ENCODE peak calls at places on chromosomes 11 and 22, in seven cellular contexts. S is mucosa of descending colon, Q is spleen, B is PC-3, H is cardiac muscle cell, C is left ventricle myocardium inferior, U is heart left ventricle. N is an unnamed sample.

GRCh38 chr11:71504526-71504925 is 22.5 kb upstream of the KRTAP5-7 start:
- DNase-seq in S (no peak), Q (no peak), B (no peak), H (no peak), C (no peak), U (no peak), N (no peak)

GRCh38 chr22:37675930-37676571 is 615 bp downstream of the LGALS1 start:
- DNase-seq in S (peak; percentile 43), Q (no peak), B (peak; percentile 40), H (no peak), C (peak; percentile 68), U (peak; percentile 73), N (peak; percentile 82)

GRCh38 chr22:39474351-39474991 is 17.7 kb downstream of the MGAT3 start:
- DNase-seq in S (peak; percentile 74), Q (no peak), B (no peak), H (peak; percentile 25), C (no peak), U (no peak), N (no peak)

GRCh38 chr11:24324211-24324610 is 172.6 kb upstream of the LUZP2 start:
- DNase-seq in S (no peak), Q (no peak), B (peak; percentile 40), H (no peak), C (no peak), U (no peak), N (no peak)

GRCh38 chr22:29581799-29582198 is 886 bp upstream of the NIPSNAP1 start:
- DNase-seq in S (peak; percentile 69), Q (no peak), B (peak; percentile 84), H (no peak), C (no peak), U (no peak), N (no peak)

GRCh38 chr11:64553554-64554201 is 37.3 kb upstream of the SLC22A12 start:
- DNase-seq in S (peak; percentile 81), Q (peak; percentile 84), B (peak; percentile 65), H (peak; percentile 68), C (peak; percentile 64), U (peak; percentile 50), N (peak; percentile 57)

GRCh38 chr11:102599642-102600261 is 25.4 kb downstream of the MMP20 start:
- DNase-seq in S (no peak), Q (no peak), B (peak; percentile 96), H (no peak), C (no peak), U (no peak), N (no peak)

GRCh38 chr11:48104562-48104924 is 112.1 kb upstream of the OR4B1 start:
- DNase-seq in S (no peak), Q (no peak), B (no peak), H (no peak), C (no peak), U (no peak), N (no peak)

GRCh38 chr11:96943970-96944369 is 554.2 kb downstream of the JRKL start:
- DNase-seq in S (no peak), Q (no peak), B (peak; percentile 25), H (no peak), C (no peak), U (no peak), N (no peak)

GRCh38 chr11:47328449-47329390 is 23.8 kb downstream of the MYBPC3 start:
- DNase-seq in S (no peak), Q (peak; percentile 83), B (no peak), H (no peak), C (no peak), U (peak; percentile 35), N (no peak)

GRCh38 chr11:26286472-26287066 is 45.4 kb upstream of the ANO3 start:
- DNase-seq in S (peak; percentile 4), Q (no peak), B (peak; percentile 20), H (peak; percentile 62), C (no peak), U (no peak), N (no peak)

GRCh38 chr11:113286509-113287497 is 27.6 kb upstream of the TTC12 start:
- DNase-seq in S (no peak), Q (no peak), B (no peak), H (no peak), C (no peak), U (no peak), N (no peak)

GRCh38 chr11:130427049-130427388 is 1.4 kb downstream of the ADAMTS8 start:
- DNase-seq in S (no peak), Q (no peak), B (no peak), H (no peak), C (no peak), U (no peak), N (no peak)

GRCh38 chr11:130428692-130429681 is 578 bp upstream of the ADAMTS8 start:
- DNase-seq in S (no peak), Q (no peak), B (no peak), H (no peak), C (no peak), U (no peak), N (no peak)

GRCh38 chr11:130428271-130428670 is at the start of gene ADAMTS8:
- DNase-seq in S (no peak), Q (no peak), B (no peak), H (peak; percentile 61), C (no peak), U (no peak), N (no peak)

GRCh38 chr11:130426223-130427048 is 2.0 kb downstream of the ADAMTS8 start:
- DNase-seq in S (no peak), Q (no peak), B (no peak), H (no peak), C (no peak), U (peak; percentile 71), N (no peak)

DNA sequence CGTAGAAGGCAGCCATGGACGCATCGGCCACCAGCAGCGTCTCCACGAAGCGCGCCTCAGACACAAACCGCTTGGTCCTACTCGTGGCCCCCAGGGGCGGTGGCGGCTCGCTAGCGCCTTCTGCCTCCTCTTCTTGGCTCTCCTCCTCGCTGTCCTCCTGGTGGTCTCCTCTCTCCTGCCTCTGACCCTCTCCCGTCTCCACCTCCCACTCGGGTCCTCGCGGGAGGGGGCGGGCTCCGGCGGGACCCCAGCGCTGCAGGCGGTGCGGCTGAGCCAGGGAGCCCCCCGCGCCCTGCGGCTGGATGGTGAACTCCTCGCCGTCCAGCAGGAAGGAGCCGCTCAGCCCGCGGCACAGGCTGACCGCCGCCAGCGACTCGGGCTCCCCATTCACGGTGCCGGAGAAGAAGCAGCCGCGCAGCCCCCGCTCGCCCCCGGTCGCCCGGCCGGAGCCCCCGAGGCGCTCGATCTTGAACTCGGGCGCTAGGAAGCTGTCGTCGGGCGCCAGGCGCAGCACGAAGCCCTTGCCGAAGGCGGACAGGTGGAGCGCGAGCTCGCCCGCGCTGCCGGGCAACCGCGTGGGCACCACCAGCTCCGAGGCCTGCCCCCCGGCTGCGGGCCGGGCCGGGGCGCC is 713 bp downstream of the ADAMTS8 start:
- DNase-seq in S (no peak), Q (no peak), B (no peak), H (peak; percentile 51), C (peak; percentile 24), U (no peak), N (no peak)
- TF ChIP-seq CTCF in S (no peak), Q (no peak), B (peak; percentile 17), H (peak; percentile 10), C (peak; percentile 31), U (no peak), N (peak; percentile 31)

GRCh38 chr22:20268350-20269012 is 363 bp upstream of the RTN4R start:
- DNase-seq in S (peak; percentile 73), Q (peak; percentile 90), B (peak; percentile 59), H (peak; percentile 80), C (peak; percentile 56), U (peak; percentile 54), N (no peak)
- H3K4me3 ChIP-seq in S (no peak overlapping the region), Q (peak overlapping the region; percentile 29), B (peak overlapping the region; percentile 48), H (peak overlapping the region; percentile 21), C (peak overlapping the region; percentile 69), U (peak overlapping the region; percentile 12), N (no peak overlapping the region)

DNA sequence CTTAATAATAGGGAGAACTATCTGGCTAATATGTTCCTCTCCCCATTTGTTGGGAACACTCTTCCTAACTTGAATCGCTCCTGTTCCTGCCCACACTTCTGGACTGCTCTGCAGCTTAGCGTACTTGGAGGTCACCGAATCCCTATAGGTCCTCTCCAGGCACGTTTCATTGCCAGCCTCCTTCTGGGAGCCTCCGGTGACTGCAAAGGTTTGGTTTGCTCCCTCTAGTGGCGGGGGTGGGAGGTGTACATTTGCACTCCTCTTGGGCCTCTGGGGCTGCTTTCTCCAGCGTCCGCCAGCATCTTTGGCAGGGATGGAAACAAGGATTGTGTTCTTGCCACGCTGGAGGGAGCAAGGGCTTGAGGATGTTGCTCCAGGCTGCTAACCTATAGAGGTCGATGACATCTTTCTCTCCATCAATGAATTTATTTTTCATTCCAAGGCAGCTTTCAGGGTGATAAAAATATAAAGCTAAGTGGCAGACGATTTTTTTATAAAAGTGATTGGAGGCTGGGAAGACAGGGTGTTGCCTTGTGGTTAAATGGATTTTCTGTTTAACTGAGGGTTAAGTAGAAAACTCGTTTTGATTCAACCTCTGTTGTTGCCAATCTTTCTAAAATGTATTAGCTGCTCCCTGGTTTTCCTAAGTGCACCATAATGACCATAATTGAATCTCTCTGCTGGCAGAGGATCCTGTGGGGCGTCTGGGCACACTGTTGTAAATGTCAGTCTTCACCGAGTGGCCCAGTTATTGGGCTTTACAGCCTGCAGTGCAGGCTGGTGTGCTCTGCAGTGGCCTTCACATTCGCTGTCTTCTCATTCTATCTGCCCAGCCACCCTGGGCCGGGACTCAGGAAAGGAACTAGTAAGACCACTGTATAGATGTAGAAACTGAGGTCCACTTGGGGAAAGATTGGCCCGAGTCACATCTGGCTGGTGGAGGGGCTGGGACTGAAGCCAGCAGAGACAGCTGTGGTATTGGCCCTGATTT is 48.9 kb downstream of the TSPAN18 start:
- DNase-seq in S (peak; percentile 81), Q (peak; percentile 75), B (peak; percentile 64), H (peak; percentile 60), C (peak; percentile 53), U (peak; percentile 71), N (peak; percentile 63)
- H3K4me1 ChIP-seq in S (no peaks in the 10 kb centered on the region), Q (peaks cover 18% of the 10 kb centered on the region), B (no peaks in the 10 kb centered on the region), H (peaks cover 15% of the 10 kb centered on the region), C (peaks cover 98% of the 10 kb centered on the region), U (peaks cover 39% of the 10 kb centered on the region), N (peaks cover 10% of the 10 kb centered on the region)

GRCh38 chr22:46391486-46392136 is 56.1 kb downstream of the TRMU start:
- DNase-seq in S (no peak), Q (no peak), B (no peak), H (no peak), C (no peak), U (no peak), N (no peak)

GRCh38 chr22:46392137-46392844 is 56.8 kb downstream of the TRMU start:
- DNase-seq in S (no peak), Q (no peak), B (no peak), H (no peak), C (no peak), U (no peak), N (no peak)

GRCh38 chr22:46389081-46389480 is 53.6 kb downstream of the TRMU start:
- DNase-seq in S (no peak), Q (no peak), B (no peak), H (no peak), C (no peak), U (no peak), N (no peak)

GRCh38 chr22:46390105-46390651 is 54.7 kb downstream of the TRMU start:
- DNase-seq in S (no peak), Q (no peak), B (no peak), H (no peak), C (no peak), U (no peak), N (no peak)

DNA sequence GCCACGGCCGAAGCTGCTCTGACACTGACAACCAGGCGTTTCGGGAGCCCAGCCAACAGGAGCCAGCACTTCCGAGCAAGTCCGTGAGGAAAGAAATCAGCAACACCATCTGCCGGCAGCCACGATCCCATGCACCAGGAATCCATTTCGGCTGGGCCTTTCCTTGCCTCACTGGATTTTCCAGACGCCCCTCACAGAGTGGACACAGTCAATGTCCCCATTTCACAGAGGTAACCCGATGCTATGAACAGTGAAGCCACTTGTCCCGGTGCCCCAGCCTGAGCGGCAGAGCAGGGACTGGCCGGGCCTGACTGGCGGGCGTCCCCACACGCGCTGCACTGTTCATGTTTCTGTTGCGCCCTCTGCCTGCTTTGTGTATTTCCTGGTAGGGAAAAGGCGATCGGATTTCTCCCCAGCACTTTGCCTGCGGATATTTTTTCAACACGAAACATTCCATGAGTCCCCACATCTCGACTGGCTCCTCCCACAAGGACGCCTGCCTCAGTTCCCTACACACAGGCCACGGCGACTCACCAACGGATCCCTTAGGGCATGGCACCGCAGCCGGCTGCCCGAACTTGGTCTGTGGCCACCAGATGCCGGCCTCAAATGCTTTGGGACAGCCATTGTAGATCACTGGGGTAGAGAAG is 55.3 kb downstream of the TRMU start:
- DNase-seq in S (peak; percentile 42), Q (no peak), B (peak; percentile 63), H (no peak), C (peak; percentile 61), U (peak; percentile 76), N (peak; percentile 44)
- TF ChIP-seq CTCF in S (no peak), Q (no peak), B (peak; percentile 58), H (peak; percentile 57), C (peak; percentile 50), U (peak; percentile 35), N (peak; percentile 15)